ENCODE peak calls at places on chromosomes 16 and 17, in seven cellular contexts. G is ovary, D is PC-9, B is body of pancreas, E is heart left ventricle, U is stomach, O is heart right ventricle. C is an unnamed sample.
A peak's percentile ranks its signal among the peaks of the same experiment; 100 is the strongest.

GRCh38 chr16:55815320-55815719 is 17.6 kb downstream of the CES1 start:
- DNase-seq in O (no peak), U (no peak), G (no peak), B (no peak), D (no peak), E (no peak), C (no peak)

GRCh38 chr17:64320613-64321553 is 57.8 kb upstream of the TEX2 start:
- DNase-seq in U (peak; percentile 73), D (peak; percentile 72), E (no peak), O (peak; percentile 76), G (peak; percentile 67), B (peak; percentile 71), C (peak; percentile 82)

GRCh38 chr17:21174186-21174585 is 39.8 kb downstream of the TMEM11 start:
- DNase-seq in B (no peak), O (no peak), D (no peak), G (no peak), U (peak; percentile 23), E (no peak), C (no peak)

GRCh38 chr16:6803171-6803570 is 529.5 kb upstream of the RBFOX1 start:
- DNase-seq in U (no peak), O (no peak), E (no peak), B (no peak), G (no peak), D (no peak), C (no peak)

GRCh38 chr16:79181419-79181818 is 419.1 kb downstream of the MAF start:
- DNase-seq in O (no peak), U (no peak), E (no peak), D (no peak), B (no peak), G (no peak), C (no peak)

GRCh38 chr17:27756467-27757371 is 43.6 kb downstream of the NOS2 start:
- DNase-seq in B (peak; percentile 61), D (no peak), O (peak; percentile 37), U (peak; percentile 69), E (no peak), G (peak; percentile 41), C (peak; percentile 33)

GRCh38 chr17:50194441-50195195 is 6.8 kb downstream of the COL1A1 start:
- DNase-seq in E (peak; percentile 48), O (no peak), D (no peak), B (no peak), G (no peak), U (no peak), C (no peak)

GRCh38 chr16:78770353-78771091 is 671.1 kb downstream of the WWOX start:
- DNase-seq in D (no peak), B (peak; percentile 76), U (peak; percentile 78), G (peak; percentile 78), E (peak; percentile 90), O (peak; percentile 70), C (peak; percentile 63)

GRCh38 chr17:67375054-67375427 is 2.0 kb upstream of the PITPNC1 start:
- DNase-seq in G (no peak), E (no peak), U (no peak), O (no peak), B (no peak), D (no peak), C (no peak)

GRCh38 chr17:35930211-35931065 is at the start of gene RDM1:
- DNase-seq in E (peak; percentile 80), D (peak; percentile 41), O (peak; percentile 49), B (peak; percentile 56), G (peak; percentile 43), U (peak; percentile 56), C (peak; percentile 67)

GRCh38 chr17:49414271-49414621 is 436 bp downstream of the PHB1 start:
- DNase-seq in E (no peak), B (no peak), O (no peak), U (no peak), G (no peak), D (no peak), C (no peak)

GRCh38 chr16:3127745-3128144 is 7.1 kb upstream of the ZNF213 start:
- DNase-seq in G (no peak), U (no peak), O (no peak), B (no peak), E (no peak), D (no peak), C (no peak)

GRCh38 chr17:63820963-63821561 is 6.2 kb upstream of the PSMC5 start:
- DNase-seq in B (no peak), G (no peak), O (no peak), E (no peak), U (no peak), D (no peak), C (no peak)

GRCh38 chr17:13647551-13647950 is 45.8 kb upstream of the HS3ST3A1 start:
- DNase-seq in B (no peak), U (no peak), E (no peak), D (no peak), G (no peak), O (no peak), C (no peak)

GRCh38 chr17:45888392-45888791 is 6.0 kb upstream of the MAPT start:
- DNase-seq in O (no peak), E (no peak), D (no peak), U (no peak), B (no peak), G (no peak), C (no peak)
- H3K36me3 ChIP-seq in O (no peaks in the 10 kb centered on the region), E (no peaks in the 10 kb centered on the region), D (no peaks in the 10 kb centered on the region), U (no peaks in the 10 kb centered on the region), B (no peaks in the 10 kb centered on the region), G (no peaks in the 10 kb centered on the region), C (no peaks in the 10 kb centered on the region)

GRCh38 chr16:18797746-18798145 is 3.6 kb downstream of the ARL6IP1 start:
- DNase-seq in G (no peak), E (no peak), O (no peak), U (no peak), B (no peak), D (no peak), C (no peak)
- H3K36me3 ChIP-seq in G (no peaks in the 10 kb centered on the region), E (no peaks in the 10 kb centered on the region), O (peaks cover 26% of the 10 kb centered on the region), U (peaks cover 35% of the 10 kb centered on the region), B (peaks cover 13% of the 10 kb centered on the region), D (peaks cover 43% of the 10 kb centered on the region), C (peaks cover 13% of the 10 kb centered on the region)

DNA sequence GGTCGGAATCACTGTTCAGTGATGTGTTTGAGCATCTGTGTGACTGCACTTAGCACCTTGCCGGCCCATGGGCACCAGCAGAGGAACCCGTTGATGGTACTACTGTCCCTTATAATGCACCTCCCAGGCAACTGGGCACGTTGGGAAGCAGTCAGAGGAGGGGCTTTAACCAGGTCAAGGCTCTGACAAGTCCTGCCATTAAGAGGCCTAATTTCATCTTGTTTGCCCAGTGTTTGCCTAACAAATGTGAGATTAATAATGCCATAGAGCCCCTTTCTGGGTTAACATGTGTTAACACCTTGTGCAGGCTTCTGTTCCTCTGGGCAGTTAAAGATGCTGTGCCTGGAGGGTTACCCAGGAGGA is 101.7 kb upstream of the PLCG2 start:
- DNase-seq in O (no peak), G (no peak), U (no peak), D (no peak), B (no peak), E (no peak), C (no peak)
- H3K36me3 ChIP-seq in O (no peaks in the 10 kb centered on the region), G (no peaks in the 10 kb centered on the region), U (peaks cover 23% of the 10 kb centered on the region), D (no peaks in the 10 kb centered on the region), B (peaks cover 19% of the 10 kb centered on the region), E (peaks cover under 1% of the 10 kb centered on the region), C (peaks cover 20% of the 10 kb centered on the region)

DNA sequence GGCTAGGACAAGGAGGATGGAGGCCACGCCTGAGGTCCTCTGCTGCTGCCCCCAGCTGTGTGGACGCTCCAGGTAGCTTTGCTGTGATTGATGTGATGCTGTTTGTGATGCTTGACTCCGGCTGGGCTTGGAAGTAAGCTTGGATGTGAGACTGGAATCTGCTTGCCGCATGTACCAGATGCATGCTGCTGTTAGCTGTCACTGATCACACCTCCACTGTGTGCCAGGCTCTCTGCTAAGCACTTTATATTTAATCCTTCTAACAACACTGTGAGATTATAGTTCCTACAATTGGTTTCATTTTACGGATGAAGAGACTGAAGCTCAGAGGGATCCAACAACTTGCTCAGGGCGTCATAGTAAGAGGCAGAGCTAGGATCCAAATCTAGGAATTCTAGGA is 23.5 kb downstream of the SNX29 start:
- DNase-seq in E (no peak), O (no peak), G (no peak), D (no peak), B (no peak), U (no peak), C (no peak)
- H3K36me3 ChIP-seq in E (no peaks in the 10 kb centered on the region), O (no peaks in the 10 kb centered on the region), G (no peaks in the 10 kb centered on the region), D (no peaks in the 10 kb centered on the region), B (no peaks in the 10 kb centered on the region), U (no peaks in the 10 kb centered on the region), C (no peaks in the 10 kb centered on the region)

GRCh38 chr17:48123111-48123510 is 15.5 kb downstream of the SNX11 start:
- DNase-seq in B (no peak), D (no peak), U (no peak), G (no peak), O (no peak), E (no peak), C (no peak)
- H3K36me3 ChIP-seq in B (peaks cover 24% of the 10 kb centered on the region), D (peaks cover 16% of the 10 kb centered on the region), U (peaks cover 42% of the 10 kb centered on the region), G (no peaks in the 10 kb centered on the region), O (peaks cover 30% of the 10 kb centered on the region), E (no peaks in the 10 kb centered on the region), C (peaks cover 15% of the 10 kb centered on the region)

GRCh38 chr16:88599825-88600538 is 29.8 kb downstream of the ZC3H18 start:
- DNase-seq in E (peak; percentile 62), G (no peak), O (no peak), U (no peak), B (peak; percentile 18), D (peak; percentile 21), C (no peak)

GRCh38 chr16:88602091-88602490 is 31.9 kb downstream of the ZC3H18 start:
- DNase-seq in E (peak; percentile 28), D (no peak), G (no peak), O (no peak), B (no peak), U (no peak), C (no peak)

GRCh38 chr16:88600539-88600896 is 30.3 kb downstream of the ZC3H18 start:
- DNase-seq in U (no peak), G (no peak), O (no peak), B (no peak), E (no peak), D (peak; percentile 21), C (no peak)

GRCh38 chr16:88599092-88599733 is 29.0 kb downstream of the ZC3H18 start:
- DNase-seq in E (peak; percentile 91), U (peak; percentile 50), B (peak; percentile 87), G (no peak), D (no peak), O (peak; percentile 89), C (no peak)

GRCh38 chr16:88601313-88602036 is 31.3 kb downstream of the ZC3H18 start:
- DNase-seq in B (no peak), E (peak; percentile 20), U (no peak), G (no peak), D (peak; percentile 11), O (no peak), C (no peak)
- H3K36me3 ChIP-seq in B (peaks cover 23% of the 10 kb centered on the region), E (no peaks in the 10 kb centered on the region), U (peaks cover 51% of the 10 kb centered on the region), G (no peaks in the 10 kb centered on the region), D (peaks cover 9% of the 10 kb centered on the region), O (peaks cover 24% of the 10 kb centered on the region), C (peaks cover 25% of the 10 kb centered on the region)

GRCh38 chr16:83807710-83808572 is at the start of gene HSBP1:
- DNase-seq in G (peak; percentile 95), O (peak; percentile 96), E (peak; percentile 98), U (peak; percentile 96), B (peak; percentile 95), D (peak; percentile 78), C (peak; percentile 82)
- H3K36me3 ChIP-seq in G (no peaks in the 10 kb centered on the region), O (peaks cover 14% of the 10 kb centered on the region), E (no peaks in the 10 kb centered on the region), U (peaks cover 2% of the 10 kb centered on the region), B (no peaks in the 10 kb centered on the region), D (peaks cover 24% of the 10 kb centered on the region), C (no peaks in the 10 kb centered on the region)